ENCODE peak calls at places on chromosomes 5 and 9, in nine cellular contexts. One of them, this sample, is unnamed.

GRCh38 chr5:143086851-143087637 is 316.4 kb downstream of the NR3C1 start:
- DNase-seq in LoVo: peak
- DNase-seq in glutamatergic neuron: no peak
- DNase-seq in fibroblast of pulmonary artery: peak
- DNase-seq in A172: peak
- DNase-seq in SK-MEL-5: peak
- DNase-seq in stimulated activated CD8-positive, alpha-beta memory T cell treated with anti-CD3 and anti-CD28 coated beads, Interleukin-4, amount 100 ng/mL, for 24 hours: no peak
- DNase-seq in EL: peak
- DNase-seq in HEK293T: peak
- DNase-seq in this sample: peak

GRCh38 chr5:66744040-66744439 is 147.8 kb downstream of the MAST4 start:
- DNase-seq in LoVo: no peak
- DNase-seq in glutamatergic neuron: no peak
- DNase-seq in fibroblast of pulmonary artery: peak
- DNase-seq in A172: peak
- DNase-seq in SK-MEL-5: peak
- DNase-seq in stimulated activated CD8-positive, alpha-beta memory T cell treated with anti-CD3 and anti-CD28 coated beads, Interleukin-4, amount 100 ng/mL, for 24 hours: no peak
- DNase-seq in EL: no peak
- DNase-seq in HEK293T: no peak
- DNase-seq in this sample: peak

GRCh38 chr9:87695523-87695922 is 30.4 kb upstream of the CTSL start:
- DNase-seq in LoVo: no peak
- DNase-seq in glutamatergic neuron: no peak
- DNase-seq in fibroblast of pulmonary artery: no peak
- DNase-seq in A172: no peak
- DNase-seq in SK-MEL-5: no peak
- DNase-seq in stimulated activated CD8-positive, alpha-beta memory T cell treated with anti-CD3 and anti-CD28 coated beads, Interleukin-4, amount 100 ng/mL, for 24 hours: no peak
- DNase-seq in EL: no peak
- DNase-seq in HEK293T: no peak
- DNase-seq in this sample: no peak

GRCh38 chr5:150554857-150555256 is 46.9 kb downstream of the NDST1 start:
- DNase-seq in LoVo: no peak
- DNase-seq in glutamatergic neuron: no peak
- DNase-seq in fibroblast of pulmonary artery: no peak
- DNase-seq in A172: no peak
- DNase-seq in SK-MEL-5: no peak
- DNase-seq in stimulated activated CD8-positive, alpha-beta memory T cell treated with anti-CD3 and anti-CD28 coated beads, Interleukin-4, amount 100 ng/mL, for 24 hours: no peak
- DNase-seq in EL: no peak
- DNase-seq in HEK293T: no peak
- DNase-seq in this sample: no peak

GRCh38 chr5:135714126-135714894 is 120.2 kb upstream of the SLC25A48 start:
- DNase-seq in LoVo: no peak
- DNase-seq in glutamatergic neuron: no peak
- DNase-seq in fibroblast of pulmonary artery: no peak
- DNase-seq in A172: peak
- DNase-seq in SK-MEL-5: no peak
- DNase-seq in stimulated activated CD8-positive, alpha-beta memory T cell treated with anti-CD3 and anti-CD28 coated beads, Interleukin-4, amount 100 ng/mL, for 24 hours: no peak
- DNase-seq in EL: peak
- DNase-seq in HEK293T: no peak
- DNase-seq in this sample: no peak

GRCh38 chr9:130854086-130854485 is 19.0 kb downstream of the ABL1 start:
- DNase-seq in LoVo: no peak
- DNase-seq in glutamatergic neuron: no peak
- DNase-seq in fibroblast of pulmonary artery: no peak
- DNase-seq in A172: peak
- DNase-seq in SK-MEL-5: no peak
- DNase-seq in stimulated activated CD8-positive, alpha-beta memory T cell treated with anti-CD3 and anti-CD28 coated beads, Interleukin-4, amount 100 ng/mL, for 24 hours: no peak
- DNase-seq in EL: peak
- DNase-seq in HEK293T: no peak
- DNase-seq in this sample: no peak

GRCh38 chr5:79924936-79925893 is 65.8 kb downstream of the MTX3 start:
- DNase-seq in LoVo: no peak
- DNase-seq in glutamatergic neuron: peak
- DNase-seq in fibroblast of pulmonary artery: peak
- DNase-seq in A172: no peak
- DNase-seq in SK-MEL-5: peak
- DNase-seq in stimulated activated CD8-positive, alpha-beta memory T cell treated with anti-CD3 and anti-CD28 coated beads, Interleukin-4, amount 100 ng/mL, for 24 hours: no peak
- DNase-seq in EL: peak
- DNase-seq in HEK293T: no peak
- DNase-seq in this sample: no peak

GRCh38 chr5:2699231-2699630 is 52.2 kb downstream of the IRX2 start:
- DNase-seq in LoVo: no peak
- DNase-seq in glutamatergic neuron: no peak
- DNase-seq in fibroblast of pulmonary artery: no peak
- DNase-seq in A172: no peak
- DNase-seq in SK-MEL-5: no peak
- DNase-seq in stimulated activated CD8-positive, alpha-beta memory T cell treated with anti-CD3 and anti-CD28 coated beads, Interleukin-4, amount 100 ng/mL, for 24 hours: no peak
- DNase-seq in EL: no peak
- DNase-seq in HEK293T: no peak
- DNase-seq in this sample: no peak